ENCODE peak calls at places on chromosomes 3 and 15, in six cellular contexts. V is A549, G is K562, E is endothelial cell of umbilical vein, B is H1, I is HepG2. J is an unnamed sample.

GRCh38 chr15:28890711-28891495 is 5.1 kb downstream of the APBA2 start:
- DNase-seq in E (no peak), G (no peak), I (no peak), V (no peak), B (no peak), J (no peak)

GRCh38 chr3:43953814-43954241 is 263.1 kb downstream of the ABHD5 start:
- DNase-seq in E (no peak), V (no peak), G (no peak), I (no peak), B (no peak), J (no peak)

GRCh38 chr3:131543714-131544113 is 40.9 kb upstream of the MRPL3 start:
- DNase-seq in I (no peak), V (no peak), E (peak), B (no peak), G (no peak), J (no peak)

GRCh38 chr3:188788621-188789081 is 383.1 kb upstream of the TPRG1 start:
- DNase-seq in B (no peak), I (no peak), G (no peak), E (peak), V (no peak), J (no peak)

GRCh38 chr3:38576131-38577088 is 73.1 kb downstream of the SCN5A start:
- DNase-seq in V (no peak), I (no peak), E (no peak), G (no peak), B (peak), J (no peak)

GRCh38 chr15:89836255-89837133 is 21.8 kb upstream of the ANPEP start:
- DNase-seq in I (no peak), V (no peak), G (no peak), E (no peak), B (no peak), J (no peak)

GRCh38 chr3:19105826-19106225 is 42.5 kb upstream of the KCNH8 start:
- DNase-seq in V (no peak), E (no peak), G (no peak), B (no peak), I (no peak), J (no peak)

GRCh38 chr3:63364909-63365308 is 86.8 kb downstream of the SYNPR start:
- DNase-seq in G (no peak), I (no peak), B (no peak), V (no peak), E (no peak), J (peak)

GRCh38 chr3:13461169-13462124 is 18.7 kb upstream of the HDAC11 start:
- DNase-seq in G (peak), V (peak), E (peak), I (peak), B (peak), J (peak)

GRCh38 chr15:42727740-42728355 is 9.1 kb downstream of the CDAN1 start:
- DNase-seq in V (no peak), E (no peak), B (peak), I (no peak), G (no peak), J (no peak)

GRCh38 chr15:53979051-53979788 is 979 bp downstream of the UNC13C start:
- DNase-seq in V (no peak), I (no peak), E (no peak), G (no peak), B (no peak), J (no peak)

GRCh38 chr3:138455801-138456716 is 21.6 kb downstream of the ESYT3 start:
- DNase-seq in V (no peak), G (no peak), E (no peak), B (no peak), I (no peak), J (no peak)

GRCh38 chr3:42052867-42053351 is 38.2 kb upstream of the TRAK1 start:
- DNase-seq in B (no peak), G (no peak), V (no peak), I (peak), E (no peak), J (no peak)

GRCh38 chr3:42056840-42057239 is 34.3 kb upstream of the TRAK1 start:
- DNase-seq in I (no peak), E (no peak), V (no peak), G (no peak), B (no peak), J (no peak)

GRCh38 chr3:42057561-42058211 is 33.5 kb upstream of the TRAK1 start:
- DNase-seq in E (no peak), B (peak), V (no peak), I (no peak), G (no peak), J (no peak)

GRCh38 chr3:42053476-42053875 is 37.7 kb upstream of the TRAK1 start:
- DNase-seq in V (no peak), B (no peak), G (no peak), E (no peak), I (no peak), J (no peak)

DNA sequence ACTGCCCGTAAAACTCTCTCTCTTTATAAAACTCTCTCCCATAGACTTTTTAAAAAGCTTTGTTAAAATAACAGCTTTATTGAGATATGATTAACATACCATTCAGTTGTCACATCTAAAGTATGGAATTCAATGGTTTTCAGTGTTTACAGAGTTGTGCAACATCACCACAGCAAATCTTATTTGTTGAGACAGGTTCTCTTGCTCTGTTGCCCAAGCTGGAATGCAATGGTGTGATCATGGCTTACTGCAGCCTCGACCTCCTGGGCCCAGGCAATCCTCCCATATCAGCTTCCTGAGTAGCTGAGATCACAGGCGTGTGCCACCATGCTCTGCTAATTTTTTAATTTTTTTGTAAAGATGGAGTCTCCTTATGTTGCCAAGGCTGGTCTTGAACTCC is 35.9 kb upstream of the TRAK1 start:
- DNase-seq in G (no peak), V (no peak), B (no peak), E (no peak), I (peak), J (no peak)
- TF ChIP-seq JUN in G (no peak), V (no peak), B (no peak), E (no peak), I (no peak), J (no peak)

GRCh38 chr3:184741798-184742675 is 30.2 kb upstream of the MAGEF1 start:
- DNase-seq in E (no peak), I (no peak), V (no peak), G (peak), B (no peak), J (no peak)

GRCh38 chr3:184740509-184741258 is 28.8 kb upstream of the MAGEF1 start:
- DNase-seq in I (no peak), B (no peak), G (no peak), E (no peak), V (no peak), J (no peak)

GRCh38 chr3:184741259-184741556 is 29.3 kb upstream of the MAGEF1 start:
- DNase-seq in V (no peak), E (no peak), B (no peak), I (no peak), G (no peak), J (no peak)

GRCh38 chr3:184743248-184743647 is 31.4 kb upstream of the MAGEF1 start:
- DNase-seq in V (no peak), E (no peak), B (no peak), I (no peak), G (no peak), J (no peak)

GRCh38 chr3:184742676-184743135 is 30.8 kb upstream of the MAGEF1 start:
- DNase-seq in V (no peak), B (no peak), I (no peak), E (no peak), G (no peak), J (no peak)
- TF ChIP-seq CTCF in V (no peak), B (no peak), I (no peak), E (no peak), G (no peak), J (no peak)

GRCh38 chr3:170725285-170725731 is 139.4 kb upstream of the SLC7A14 start:
- DNase-seq in B (no peak), V (no peak), G (no peak), E (no peak), I (no peak), J (no peak)

GRCh38 chr3:170724599-170724998 is 138.7 kb upstream of the SLC7A14 start:
- DNase-seq in E (no peak), B (no peak), V (no peak), I (no peak), G (no peak), J (no peak)

GRCh38 chr3:170728181-170728580 is 141.8 kb downstream of the RPL22L1 start:
- DNase-seq in G (no peak), E (no peak), I (no peak), B (no peak), V (no peak), J (no peak)

GRCh38 chr3:170727754-170728153 is 141.9 kb upstream of the SLC7A14 start:
- DNase-seq in B (no peak), G (no peak), I (no peak), V (no peak), E (no peak), J (no peak)

DNA sequence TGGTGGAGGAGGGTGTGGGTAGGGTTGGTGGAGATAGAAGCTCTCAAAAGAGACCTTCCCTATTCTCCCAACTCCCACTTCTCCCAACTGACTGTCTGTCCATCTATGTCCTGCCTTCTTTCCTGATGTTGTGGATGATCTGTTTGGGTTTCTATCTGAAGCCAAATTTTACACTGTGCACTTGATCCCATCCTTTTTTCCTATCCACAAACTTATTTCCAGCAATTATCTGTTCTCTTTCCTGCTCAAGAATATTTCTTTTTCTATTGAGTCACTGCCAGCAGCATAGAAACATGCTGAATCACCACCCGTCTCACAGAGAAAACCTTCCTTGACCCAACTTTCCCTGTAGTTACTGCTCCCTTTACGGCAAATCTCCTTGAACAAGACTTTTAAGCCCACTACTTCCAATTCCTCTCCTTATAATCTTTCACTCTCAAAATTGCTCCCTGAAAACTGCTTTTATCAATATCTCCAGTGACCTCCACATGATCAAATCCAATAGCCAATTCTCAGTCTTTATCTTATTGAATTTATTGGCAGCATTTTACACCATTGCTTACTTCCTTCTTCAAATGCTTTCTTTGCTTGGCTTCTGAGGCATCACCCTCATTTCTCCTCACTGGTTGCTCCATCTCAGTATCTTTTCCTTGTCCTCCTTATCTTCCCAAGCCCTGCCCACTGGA is 141.2 kb upstream of the SLC7A14 start:
- DNase-seq in G (peak), I (no peak), E (peak), B (no peak), V (peak), J (no peak)
- TF ChIP-seq JUN in G (no peak), I (no peak), E (peak), B (no peak), V (no peak), J (no peak)

GRCh38 chr3:179651687-179652466 is 963 bp upstream of the USP13 start:
- DNase-seq in V (no peak), E (no peak), B (no peak), I (no peak), G (no peak), J (no peak)

GRCh38 chr3:179653777-179654117 is 907 bp downstream of the USP13 start:
- DNase-seq in I (no peak), V (peak), E (no peak), G (no peak), B (no peak), J (no peak)

GRCh38 chr3:179653106-179653776 is 401 bp downstream of the USP13 start:
- DNase-seq in V (peak), G (peak), B (peak), E (peak), I (peak), J (peak)

GRCh38 chr3:179655236-179655635 is 2.4 kb downstream of the USP13 start:
- DNase-seq in E (no peak), G (no peak), V (no peak), I (no peak), B (no peak), J (no peak)

DNA sequence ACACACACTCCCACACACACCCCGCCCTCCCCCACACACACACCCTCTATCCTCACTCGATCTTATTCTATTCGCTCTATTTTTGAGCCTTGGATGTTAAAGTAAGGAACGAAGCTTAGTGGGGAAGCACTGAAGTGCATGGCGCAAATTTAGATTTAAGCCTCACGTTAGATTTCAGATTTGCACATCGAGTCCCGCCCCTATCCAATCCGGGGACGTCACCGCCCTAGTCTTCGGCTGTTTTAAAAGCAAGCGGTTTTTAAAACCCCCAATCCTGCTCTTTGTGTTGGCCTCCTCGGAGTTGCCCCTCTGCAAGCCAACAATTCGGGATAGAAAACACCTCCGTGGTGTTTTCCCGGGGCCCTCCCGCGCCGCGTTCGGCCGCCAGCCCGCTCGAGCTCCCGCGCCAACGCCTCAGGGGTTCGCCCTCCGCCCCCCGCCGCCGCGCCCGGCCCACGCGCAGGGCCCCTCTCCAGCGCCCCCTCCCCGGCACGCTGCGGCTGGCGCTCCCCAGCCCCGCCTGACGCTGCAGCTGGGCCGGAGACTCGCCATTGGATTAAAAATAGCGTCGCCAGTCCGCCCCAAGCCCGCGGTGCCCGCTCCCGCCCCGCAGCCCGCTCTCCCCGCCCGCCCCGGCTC is at the start of gene USP13:
- DNase-seq in I (peak), G (peak), E (peak), B (peak), V (peak), J (peak)
- TF ChIP-seq CTCF in I (peak), G (no peak), E (no peak), B (no peak), V (peak), J (no peak)

DNA sequence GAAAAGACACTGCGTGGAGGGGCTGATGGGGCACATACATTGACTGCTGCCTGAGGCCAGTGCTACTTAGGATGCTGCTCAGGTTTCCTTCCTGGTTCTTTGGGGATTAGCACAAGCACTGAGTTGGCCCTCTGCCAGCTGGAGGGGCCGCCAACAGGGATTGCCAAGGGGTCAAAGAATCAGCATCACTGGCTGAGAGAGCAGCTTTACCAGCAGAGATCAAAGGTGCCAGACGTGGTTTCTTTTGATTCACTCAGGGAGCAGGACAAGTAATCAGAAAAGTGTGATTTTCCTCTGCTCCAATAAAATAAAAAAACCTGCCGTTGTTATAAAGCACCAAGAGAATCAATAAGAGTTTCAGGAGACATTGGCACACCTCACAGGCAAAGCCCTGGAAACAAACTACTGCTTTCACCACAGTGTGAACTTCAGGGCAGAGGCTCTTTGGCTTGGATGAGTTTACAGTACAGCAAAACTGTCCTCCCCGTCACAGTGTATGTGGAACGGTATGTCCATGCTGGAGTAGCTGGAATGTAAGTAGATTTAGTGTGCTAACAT is 45.8 kb upstream of the FSIP1 start:
- DNase-seq in G (no peak), E (peak), B (no peak), V (no peak), I (no peak), J (no peak)
- TF ChIP-seq JUN in G (no peak), E (no peak), B (no peak), V (no peak), I (no peak), J (no peak)

GRCh38 chr3:148957586-148957985 is 33.8 kb upstream of the GYG1 start:
- DNase-seq in I (peak), B (peak), E (no peak), V (no peak), G (peak), J (peak)
- TF ChIP-seq CTCF in I (peak), B (peak), E (peak), V (peak), G (peak), J (peak)

GRCh38 chr3:193686665-193687506 is 93.9 kb downstream of the OPA1 start:
- DNase-seq in V (no peak), E (no peak), G (no peak), B (no peak), I (no peak), J (no peak)

GRCh38 chr3:193680220-193680619 is 87.2 kb downstream of the OPA1 start:
- DNase-seq in V (no peak), B (no peak), E (no peak), I (no peak), G (no peak), J (no peak)

GRCh38 chr3:193677734-193678133 is 84.7 kb downstream of the OPA1 start:
- DNase-seq in B (no peak), E (no peak), G (no peak), V (no peak), I (no peak), J (no peak)

DNA sequence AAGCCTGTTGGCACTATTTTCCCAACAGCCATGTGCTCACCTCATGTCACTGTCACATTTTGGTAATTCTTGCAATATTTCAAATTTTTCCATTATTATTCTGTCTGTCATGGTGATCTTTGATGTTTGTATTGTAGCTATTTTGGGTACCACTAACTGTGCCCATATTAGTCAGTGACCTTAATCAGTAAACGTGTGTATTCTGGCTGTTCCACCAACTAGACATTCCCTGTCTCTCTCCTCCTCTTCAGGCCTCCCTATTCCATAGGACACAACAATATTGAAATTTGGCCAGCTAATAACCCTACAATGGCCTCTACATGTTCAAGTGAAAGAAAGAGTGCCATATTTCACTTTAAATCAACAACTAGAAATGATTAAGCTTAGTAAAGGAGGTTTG is 88.6 kb downstream of the OPA1 start:
- DNase-seq in B (no peak), I (no peak), V (no peak), G (no peak), E (no peak), J (no peak)
- TF ChIP-seq JUN in B (no peak), I (no peak), V (no peak), G (no peak), E (no peak), J (no peak)

GRCh38 chr15:88312941-88313579 is 56.5 kb upstream of the NTRK3 start:
- DNase-seq in B (no peak), V (no peak), I (no peak), G (no peak), E (no peak), J (no peak)

GRCh38 chr15:88303455-88303854 is 46.9 kb upstream of the NTRK3 start:
- DNase-seq in V (no peak), E (no peak), I (no peak), G (no peak), B (no peak), J (no peak)

GRCh38 chr15:88315221-88315878 is 58.8 kb upstream of the NTRK3 start:
- DNase-seq in G (no peak), I (no peak), E (no peak), B (no peak), V (no peak), J (no peak)

DNA sequence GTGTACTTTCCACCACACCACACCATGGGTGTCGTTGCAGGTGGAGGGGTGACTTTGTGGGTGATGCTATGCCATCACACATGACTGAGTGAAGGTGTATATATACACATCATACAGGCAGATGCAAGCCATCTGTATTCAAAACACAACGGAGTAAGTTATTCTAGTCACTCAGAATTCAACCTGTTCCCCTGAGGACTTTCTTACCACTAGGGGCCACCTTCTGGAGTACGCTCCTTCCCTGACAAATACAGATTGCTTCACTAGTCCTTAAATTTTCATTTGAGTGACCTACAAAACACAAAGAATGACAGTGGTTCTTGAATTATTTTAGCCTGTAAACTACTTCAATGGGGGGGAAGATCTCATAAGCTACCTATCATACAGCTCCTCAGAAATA is 52.8 kb upstream of the NTRK3 start:
- DNase-seq in E (no peak), V (no peak), I (no peak), B (no peak), G (no peak), J (no peak)
- TF ChIP-seq CTCF in E (no peak), V (no peak), I (no peak), B (peak), G (no peak), J (no peak)

GRCh38 chr3:46895204-46895660 is 17.7 kb downstream of the PTH1R start:
- DNase-seq in V (peak), G (peak), B (peak), I (peak), E (peak), J (peak)
- TF ChIP-seq JUN in V (no peak), G (no peak), B (no peak), I (no peak), E (no peak), J (no peak)

DNA sequence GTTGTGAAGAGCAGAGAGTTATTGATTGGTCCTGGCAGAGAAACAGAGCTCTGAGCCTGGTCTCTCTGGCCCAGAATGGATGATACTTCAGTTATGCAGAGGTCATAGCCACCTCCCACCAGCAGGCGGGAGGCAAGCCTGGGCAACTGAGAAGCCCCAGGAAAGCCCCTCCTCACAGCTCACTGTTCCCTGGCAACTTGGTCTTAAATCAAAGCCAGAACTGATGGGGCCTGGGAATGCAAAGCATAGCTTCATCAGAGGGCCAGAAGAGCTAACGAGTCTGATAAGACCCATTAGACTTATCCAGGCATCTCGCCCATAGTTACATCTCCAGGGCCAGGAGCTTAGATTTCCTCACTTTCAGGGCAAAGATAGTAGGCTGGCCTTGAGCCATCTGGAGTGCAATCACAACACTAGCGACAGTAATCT is 5.5 kb upstream of the COLQ start:
- DNase-seq in E (no peak), B (peak), G (peak), I (peak), V (peak), J (peak)
- TF ChIP-seq CTCF in E (peak), B (peak), G (peak), I (peak), V (no peak), J (peak)